ENCODE peak calls at places on chromosome 22, in seven cellular contexts. One of them, this sample, is unnamed.

GRCh38 chr22:29720824-29721323 is 1.1 kb downstream of the CABP7 start:
- DNase-seq in bronchial epithelial cell: no peak
- DNase-seq in activated naive CD4-positive, alpha-beta T cell treated with anti-CD3 and anti-CD28 coated beads, Interleukin-2, amount 50 U/mL, for 16 hours: no peak
- DNase-seq in omental fat pad: no peak
- DNase-seq in T-helper 9 cell: no peak
- DNase-seq in activated CD4-positive, alpha-beta T cell treated with anti-CD3 and anti-CD28 coated beads for 24 hours: no peak
- DNase-seq in testis: no peak
- DNase-seq in this sample: no peak

GRCh38 chr22:29716814-29717213 is 3.0 kb upstream of the CABP7 start:
- DNase-seq in bronchial epithelial cell: peak
- DNase-seq in activated naive CD4-positive, alpha-beta T cell treated with anti-CD3 and anti-CD28 coated beads, Interleukin-2, amount 50 U/mL, for 16 hours: no peak
- DNase-seq in omental fat pad: no peak
- DNase-seq in T-helper 9 cell: no peak
- DNase-seq in activated CD4-positive, alpha-beta T cell treated with anti-CD3 and anti-CD28 coated beads for 24 hours: no peak
- DNase-seq in testis: peak
- DNase-seq in this sample: no peak

GRCh38 chr22:42758929-42759629 is 38.4 kb upstream of the A4GALT start:
- DNase-seq in bronchial epithelial cell: peak
- DNase-seq in activated naive CD4-positive, alpha-beta T cell treated with anti-CD3 and anti-CD28 coated beads, Interleukin-2, amount 50 U/mL, for 16 hours: no peak
- DNase-seq in omental fat pad: no peak
- DNase-seq in T-helper 9 cell: no peak
- DNase-seq in activated CD4-positive, alpha-beta T cell treated with anti-CD3 and anti-CD28 coated beads for 24 hours: no peak
- DNase-seq in testis: no peak
- DNase-seq in this sample: no peak

GRCh38 chr22:45551310-45552016 is 48.8 kb downstream of the FBLN1 start:
- DNase-seq in bronchial epithelial cell: peak
- DNase-seq in activated naive CD4-positive, alpha-beta T cell treated with anti-CD3 and anti-CD28 coated beads, Interleukin-2, amount 50 U/mL, for 16 hours: no peak
- DNase-seq in omental fat pad: no peak
- DNase-seq in T-helper 9 cell: no peak
- DNase-seq in activated CD4-positive, alpha-beta T cell treated with anti-CD3 and anti-CD28 coated beads for 24 hours: no peak
- DNase-seq in testis: peak
- DNase-seq in this sample: no peak

GRCh38 chr22:19766506-19767426 is 6.2 kb downstream of the TBX1 start:
- DNase-seq in bronchial epithelial cell: peak
- DNase-seq in activated naive CD4-positive, alpha-beta T cell treated with anti-CD3 and anti-CD28 coated beads, Interleukin-2, amount 50 U/mL, for 16 hours: peak
- DNase-seq in omental fat pad: no peak
- DNase-seq in T-helper 9 cell: peak
- DNase-seq in activated CD4-positive, alpha-beta T cell treated with anti-CD3 and anti-CD28 coated beads for 24 hours: peak
- DNase-seq in testis: peak
- DNase-seq in this sample: no peak

GRCh38 chr22:26484360-26484706 is 656 bp downstream of the SRRD start:
- DNase-seq in bronchial epithelial cell: peak
- DNase-seq in activated naive CD4-positive, alpha-beta T cell treated with anti-CD3 and anti-CD28 coated beads, Interleukin-2, amount 50 U/mL, for 16 hours: no peak
- DNase-seq in omental fat pad: no peak
- DNase-seq in T-helper 9 cell: no peak
- DNase-seq in activated CD4-positive, alpha-beta T cell treated with anti-CD3 and anti-CD28 coated beads for 24 hours: no peak
- DNase-seq in testis: no peak
- DNase-seq in this sample: no peak

GRCh38 chr22:17802822-17803221 is 28.6 kb upstream of the BID start:
- DNase-seq in bronchial epithelial cell: no peak
- DNase-seq in activated naive CD4-positive, alpha-beta T cell treated with anti-CD3 and anti-CD28 coated beads, Interleukin-2, amount 50 U/mL, for 16 hours: no peak
- DNase-seq in omental fat pad: no peak
- DNase-seq in T-helper 9 cell: no peak
- DNase-seq in activated CD4-positive, alpha-beta T cell treated with anti-CD3 and anti-CD28 coated beads for 24 hours: no peak
- DNase-seq in testis: no peak
- DNase-seq in this sample: no peak

GRCh38 chr22:35315855-35316745 is 16.4 kb downstream of the TOM1 start:
- DNase-seq in bronchial epithelial cell: no peak
- DNase-seq in activated naive CD4-positive, alpha-beta T cell treated with anti-CD3 and anti-CD28 coated beads, Interleukin-2, amount 50 U/mL, for 16 hours: no peak
- DNase-seq in omental fat pad: no peak
- DNase-seq in T-helper 9 cell: no peak
- DNase-seq in activated CD4-positive, alpha-beta T cell treated with anti-CD3 and anti-CD28 coated beads for 24 hours: no peak
- DNase-seq in testis: no peak
- DNase-seq in this sample: peak

GRCh38 chr22:45310331-45311032 is 748 bp downstream of the FAM118A start:
- DNase-seq in bronchial epithelial cell: no peak
- DNase-seq in activated naive CD4-positive, alpha-beta T cell treated with anti-CD3 and anti-CD28 coated beads, Interleukin-2, amount 50 U/mL, for 16 hours: peak
- DNase-seq in omental fat pad: no peak
- DNase-seq in T-helper 9 cell: no peak
- DNase-seq in activated CD4-positive, alpha-beta T cell treated with anti-CD3 and anti-CD28 coated beads for 24 hours: no peak
- DNase-seq in testis: no peak
- DNase-seq in this sample: no peak

GRCh38 chr22:29032584-29032983 is 29.0 kb downstream of the C22orf31 start:
- DNase-seq in bronchial epithelial cell: peak
- DNase-seq in activated naive CD4-positive, alpha-beta T cell treated with anti-CD3 and anti-CD28 coated beads, Interleukin-2, amount 50 U/mL, for 16 hours: no peak
- DNase-seq in omental fat pad: no peak
- DNase-seq in T-helper 9 cell: no peak
- DNase-seq in activated CD4-positive, alpha-beta T cell treated with anti-CD3 and anti-CD28 coated beads for 24 hours: no peak
- DNase-seq in testis: no peak
- DNase-seq in this sample: no peak

GRCh38 chr22:28857288-28857687 is 26.1 kb upstream of the ZNRF3 start:
- DNase-seq in bronchial epithelial cell: no peak
- DNase-seq in activated naive CD4-positive, alpha-beta T cell treated with anti-CD3 and anti-CD28 coated beads, Interleukin-2, amount 50 U/mL, for 16 hours: no peak
- DNase-seq in omental fat pad: no peak
- DNase-seq in T-helper 9 cell: no peak
- DNase-seq in activated CD4-positive, alpha-beta T cell treated with anti-CD3 and anti-CD28 coated beads for 24 hours: no peak
- DNase-seq in testis: no peak
- DNase-seq in this sample: no peak

GRCh38 chr22:39309364-39309861 is 10.0 kb downstream of the RPL3 start:
- DNase-seq in bronchial epithelial cell: peak
- DNase-seq in activated naive CD4-positive, alpha-beta T cell treated with anti-CD3 and anti-CD28 coated beads, Interleukin-2, amount 50 U/mL, for 16 hours: no peak
- DNase-seq in omental fat pad: no peak
- DNase-seq in T-helper 9 cell: no peak
- DNase-seq in activated CD4-positive, alpha-beta T cell treated with anti-CD3 and anti-CD28 coated beads for 24 hours: no peak
- DNase-seq in testis: no peak
- DNase-seq in this sample: no peak